ENCODE peak calls at places on chromosomes 4 and X, in nine cellular contexts. C is right lobe of liver; Z is lung; G is CD8-positive, alpha-beta memory T cell; N is pancreas; L is naive thymus-derived CD4-positive, alpha-beta T cell; Q is ovary; H is stomach; F is GM23248. E is an unnamed sample.

GRCh38 chr4:128220286-128221235 is 67.1 kb downstream of the PGRMC2 start:
- DNase-seq in C (no peak), Z (no peak), G (peak), N (no peak), L (peak), Q (no peak), H (no peak), F (peak), E (no peak)

GRCh38 chr4:138542191-138542771 is 300.1 kb upstream of the SLC7A11 start:
- DNase-seq in C (no peak), Z (no peak), G (no peak), N (no peak), L (no peak), Q (no peak), H (no peak), F (peak), E (no peak)

GRCh38 chr4:22869235-22869634 is 176.5 kb downstream of the GBA3 start:
- DNase-seq in C (no peak), Z (no peak), G (no peak), N (no peak), L (no peak), Q (no peak), H (no peak), F (no peak), E (no peak)

GRCh38 chr4:168383510-168383909 is 65.0 kb upstream of the DDX60 start:
- DNase-seq in C (no peak), Z (no peak), G (no peak), N (no peak), L (no peak), Q (no peak), H (no peak), F (no peak), E (no peak)

GRCh38 chr4:14924080-14924916 is 78.0 kb upstream of the CPEB2 start:
- DNase-seq in C (no peak), Z (no peak), G (peak), N (no peak), L (peak), Q (no peak), H (no peak), F (no peak), E (no peak)

GRCh38 chr4:37463457-37463856 is 218.9 kb downstream of the NWD2 start:
- DNase-seq in C (no peak), Z (no peak), G (no peak), N (no peak), L (no peak), Q (no peak), H (no peak), F (no peak), E (no peak)

GRCh38 chr4:73309211-73309610 is 50.6 kb upstream of the ANKRD17 start:
- DNase-seq in C (no peak), Z (no peak), G (no peak), N (no peak), L (no peak), Q (no peak), H (no peak), F (peak), E (no peak)

GRCh38 chr4:28469886-28470285 is 1609.2 kb downstream of the STIM2 start:
- DNase-seq in C (no peak), Z (no peak), G (no peak), N (no peak), L (no peak), Q (no peak), H (no peak), F (peak), E (no peak)

GRCh38 chrX:17499512-17499911 is 124.5 kb downstream of the NHS start:
- DNase-seq in C (no peak), Z (no peak), G (no peak), N (no peak), L (no peak), Q (no peak), H (no peak), F (no peak), E (no peak)

GRCh38 chrX:69152398-69152797 is 12.9 kb downstream of the PJA1 start:
- DNase-seq in C (peak), Z (no peak), G (no peak), N (no peak), L (no peak), Q (no peak), H (no peak), F (peak), E (no peak)

GRCh38 chr4:105102026-105102425 is 44.6 kb upstream of the TET2 start:
- DNase-seq in C (no peak), Z (no peak), G (no peak), N (no peak), L (no peak), Q (no peak), H (no peak), F (no peak), E (no peak)

GRCh38 chr4:105106416-105106815 is 40.3 kb upstream of the TET2 start:
- DNase-seq in C (no peak), Z (no peak), G (no peak), N (no peak), L (no peak), Q (no peak), H (no peak), F (no peak), E (no peak)

GRCh38 chr4:105112274-105112673 is 34.4 kb upstream of the TET2 start:
- DNase-seq in C (no peak), Z (no peak), G (no peak), N (no peak), L (no peak), Q (no peak), H (no peak), F (no peak), E (no peak)

GRCh38 chr4:105107105-105107856 is 39.4 kb upstream of the TET2 start:
- DNase-seq in C (no peak), Z (no peak), G (no peak), N (no peak), L (no peak), Q (no peak), H (no peak), F (no peak), E (no peak)
- H3K27ac ChIP-seq in C (no peak), Z (no peak), G (no peak), N (no peak), L (no peak), Q (no peak), H (peak), F (no peak), E (no peak)

DNA sequence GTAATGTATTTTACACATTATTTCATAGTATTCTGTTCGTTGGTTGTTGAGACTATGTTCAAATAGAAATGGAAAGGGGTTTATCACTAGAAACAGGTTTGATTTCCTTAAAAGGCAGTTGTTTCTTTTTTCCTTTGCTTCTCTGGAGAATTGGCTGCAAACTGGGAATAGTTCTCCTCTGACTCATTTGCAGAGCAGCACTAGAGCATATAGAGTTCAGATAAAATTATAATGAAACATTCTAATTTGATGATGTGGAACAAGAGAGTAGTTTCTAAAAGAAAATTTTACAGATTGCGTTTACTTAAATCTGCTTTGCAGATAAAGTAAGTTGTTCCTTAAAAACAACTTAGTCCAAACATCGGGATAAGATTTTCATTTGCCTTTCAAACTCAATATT is 29.7 kb downstream of the SYNPO2 start:
- DNase-seq in C (no peak), Z (no peak), G (no peak), N (no peak), L (no peak), Q (no peak), H (no peak), F (peak), E (no peak)
- H3K27ac ChIP-seq in C (no peak), Z (no peak), G (no peak), N (no peak), L (no peak), Q (peak), H (peak), F (peak), E (peak)

GRCh38 chr4:185730849-185731608 is 81.0 kb downstream of the SORBS2 start:
- DNase-seq in C (no peak), Z (no peak), G (no peak), N (no peak), L (no peak), Q (no peak), H (no peak), F (peak), E (no peak)

GRCh38 chr4:185730387-185730786 is 81.6 kb downstream of the SORBS2 start:
- DNase-seq in C (no peak), Z (no peak), G (no peak), N (no peak), L (no peak), Q (no peak), H (no peak), F (no peak), E (no peak)

GRCh38 chr4:185728886-185729285 is 83.1 kb downstream of the SORBS2 start:
- DNase-seq in C (no peak), Z (no peak), G (no peak), N (no peak), L (no peak), Q (no peak), H (no peak), F (no peak), E (no peak)

GRCh38 chr4:185726931-185727330 is 85.1 kb downstream of the SORBS2 start:
- DNase-seq in C (no peak), Z (no peak), G (no peak), N (no peak), L (no peak), Q (no peak), H (no peak), F (peak), E (no peak)

GRCh38 chr4:185729300-185729912 is 82.6 kb downstream of the SORBS2 start:
- DNase-seq in C (no peak), Z (no peak), G (no peak), N (no peak), L (no peak), Q (no peak), H (no peak), F (no peak), E (no peak)
- H3K27ac ChIP-seq in C (peak), Z (no peak), G (no peak), N (peak), L (no peak), Q (peak), H (peak), F (no peak), E (no peak)

GRCh38 chr4:2280531-2281300 is 18.8 kb upstream of the MXD4 start:
- DNase-seq in C (peak), Z (no peak), G (no peak), N (peak), L (no peak), Q (no peak), H (peak), F (no peak), E (no peak)

GRCh38 chr4:2274320-2275043 is 12.6 kb upstream of the MXD4 start:
- DNase-seq in C (peak), Z (no peak), G (no peak), N (peak), L (no peak), Q (no peak), H (no peak), F (no peak), E (no peak)

GRCh38 chr4:2275546-2276251 is 13.8 kb upstream of the MXD4 start:
- DNase-seq in C (peak), Z (no peak), G (no peak), N (peak), L (no peak), Q (no peak), H (no peak), F (no peak), E (no peak)

GRCh38 chr4:2276581-2277325 is 14.8 kb upstream of the MXD4 start:
- DNase-seq in C (peak), Z (no peak), G (no peak), N (peak), L (no peak), Q (no peak), H (no peak), F (no peak), E (no peak)

GRCh38 chr4:2277956-2278355 is 16.0 kb upstream of the MXD4 start:
- DNase-seq in C (peak), Z (no peak), G (no peak), N (no peak), L (no peak), Q (no peak), H (no peak), F (no peak), E (no peak)
- H3K27ac ChIP-seq in C (no peak), Z (no peak), G (no peak), N (no peak), L (no peak), Q (no peak), H (no peak), F (no peak), E (no peak)

GRCh38 chrX:13903405-13903804 is 86.5 kb upstream of the GPM6B start:
- DNase-seq in C (no peak), Z (no peak), G (no peak), N (no peak), L (no peak), Q (no peak), H (no peak), F (no peak), E (no peak)

GRCh38 chrX:13902406-13902805 is 85.5 kb upstream of the GPM6B start:
- DNase-seq in C (no peak), Z (no peak), G (no peak), N (no peak), L (no peak), Q (no peak), H (no peak), F (no peak), E (no peak)

GRCh38 chrX:13901354-13901753 is 84.5 kb upstream of the GPM6B start:
- DNase-seq in C (no peak), Z (no peak), G (no peak), N (no peak), L (no peak), Q (no peak), H (no peak), F (no peak), E (no peak)

GRCh38 chrX:13911581-13911980 is 94.7 kb upstream of the GPM6B start:
- DNase-seq in C (no peak), Z (no peak), G (no peak), N (no peak), L (no peak), Q (no peak), H (no peak), F (peak), E (no peak)

DNA sequence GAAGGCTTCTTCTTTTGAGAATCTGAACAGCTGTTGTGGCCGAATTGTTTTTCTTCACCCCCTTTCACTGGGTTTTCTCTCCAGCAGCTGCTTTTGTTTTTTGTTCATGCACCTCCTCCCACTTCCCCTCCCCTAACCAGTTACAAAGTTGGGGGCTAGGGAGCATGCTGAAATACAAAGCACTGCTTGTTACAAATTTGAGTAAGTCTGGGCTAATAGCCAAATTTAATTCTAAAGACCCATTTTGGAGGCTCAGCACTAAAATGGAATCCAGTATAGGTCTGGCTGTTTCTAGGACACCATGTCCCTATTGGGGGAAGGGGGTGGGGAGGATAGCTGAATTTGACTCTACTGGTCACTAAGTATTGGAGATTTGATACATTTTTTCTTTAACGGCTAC is 89.2 kb upstream of the GPM6B start:
- DNase-seq in C (no peak), Z (no peak), G (no peak), N (no peak), L (no peak), Q (no peak), H (no peak), F (no peak), E (no peak)
- H3K27ac ChIP-seq in C (no peak), Z (no peak), G (no peak), N (no peak), L (no peak), Q (no peak), H (no peak), F (no peak), E (no peak)

GRCh38 chr4:169934794-169935400 is 91.3 kb downstream of the MFAP3L start:
- DNase-seq in C (no peak), Z (no peak), G (no peak), N (no peak), L (no peak), Q (no peak), H (no peak), F (no peak), E (no peak)
- H3K27ac ChIP-seq in C (no peak), Z (no peak), G (no peak), N (no peak), L (no peak), Q (no peak), H (no peak), F (no peak), E (no peak)

GRCh38 chr4:173528378-173529321 is 1.4 kb downstream of the HAND2 start:
- DNase-seq in C (no peak), Z (no peak), G (no peak), N (peak), L (no peak), Q (peak), H (no peak), F (peak), E (no peak)
- H3K27ac ChIP-seq in C (peak), Z (no peak), G (no peak), N (peak), L (no peak), Q (peak), H (peak), F (peak), E (no peak)

E was measured in RWPE2.